ENCODE peak calls at places on chromosomes 12 and 14, in eight cellular contexts. One of them, this sample, is unnamed.
A peak's percentile ranks its signal among the peaks of the same experiment; 100 is the strongest.

GRCh38 chr14:90439874-90440442 is 43.1 kb downstream of the CALM1 start:
- DNase-seq in AG04450: no peak
- DNase-seq in HEK293T: no peak
- DNase-seq in lower leg skin: no peak
- DNase-seq in Ammon's horn: no peak
- DNase-seq in MCF 10A: no peak
- DNase-seq in fibroblast of pulmonary artery: no peak
- DNase-seq in psoas muscle: no peak
- DNase-seq in this sample: no peak

GRCh38 chr14:55028066-55028465 is 1.0 kb downstream of the SOCS4 start:
- DNase-seq in AG04450: no peak
- DNase-seq in HEK293T: no peak
- DNase-seq in lower leg skin: no peak
- DNase-seq in Ammon's horn: no peak
- DNase-seq in MCF 10A: no peak
- DNase-seq in fibroblast of pulmonary artery: peak; percentile 14
- DNase-seq in psoas muscle: no peak
- DNase-seq in this sample: no peak

GRCh38 chr14:99720941-99721791 is 37.1 kb downstream of the CYP46A1 start:
- DNase-seq in AG04450: no peak
- DNase-seq in HEK293T: no peak
- DNase-seq in lower leg skin: peak; percentile 73
- DNase-seq in Ammon's horn: no peak
- DNase-seq in MCF 10A: no peak
- DNase-seq in fibroblast of pulmonary artery: no peak
- DNase-seq in psoas muscle: no peak
- DNase-seq in this sample: no peak

GRCh38 chr14:61128382-61129167 is 147.5 kb downstream of the SLC38A6 start:
- DNase-seq in AG04450: no peak
- DNase-seq in HEK293T: no peak
- DNase-seq in lower leg skin: no peak
- DNase-seq in Ammon's horn: no peak
- DNase-seq in MCF 10A: no peak
- DNase-seq in fibroblast of pulmonary artery: no peak
- DNase-seq in psoas muscle: no peak
- DNase-seq in this sample: no peak

GRCh38 chr12:50517456-50518048 is 12.8 kb downstream of the DIP2B start:
- DNase-seq in AG04450: peak; percentile 57
- DNase-seq in HEK293T: no peak
- DNase-seq in lower leg skin: no peak
- DNase-seq in Ammon's horn: peak; percentile 45
- DNase-seq in MCF 10A: no peak
- DNase-seq in fibroblast of pulmonary artery: peak; percentile 47
- DNase-seq in psoas muscle: no peak
- DNase-seq in this sample: no peak

GRCh38 chr14:37591941-37592287 is 3.1 kb downstream of the FOXA1 start:
- DNase-seq in AG04450: no peak
- DNase-seq in HEK293T: no peak
- DNase-seq in lower leg skin: no peak
- DNase-seq in Ammon's horn: no peak
- DNase-seq in MCF 10A: no peak
- DNase-seq in fibroblast of pulmonary artery: no peak
- DNase-seq in psoas muscle: no peak
- DNase-seq in this sample: no peak

GRCh38 chr12:7001921-7002591 is 16.2 kb downstream of the LPCAT3 start:
- DNase-seq in AG04450: no peak
- DNase-seq in HEK293T: no peak
- DNase-seq in lower leg skin: no peak
- DNase-seq in Ammon's horn: no peak
- DNase-seq in MCF 10A: no peak
- DNase-seq in fibroblast of pulmonary artery: no peak
- DNase-seq in psoas muscle: no peak
- DNase-seq in this sample: no peak

GRCh38 chr12:79454338-79454777 is 236.4 kb downstream of the PAWR start:
- DNase-seq in AG04450: peak; percentile 23
- DNase-seq in HEK293T: no peak
- DNase-seq in lower leg skin: no peak
- DNase-seq in Ammon's horn: no peak
- DNase-seq in MCF 10A: peak; percentile 46
- DNase-seq in fibroblast of pulmonary artery: peak; percentile 50
- DNase-seq in psoas muscle: no peak
- DNase-seq in this sample: no peak

GRCh38 chr12:3101309-3102022 is 24.3 kb downstream of the TSPAN9 start:
- DNase-seq in AG04450: no peak
- DNase-seq in HEK293T: no peak
- DNase-seq in lower leg skin: no peak
- DNase-seq in Ammon's horn: no peak
- DNase-seq in MCF 10A: peak; percentile 79
- DNase-seq in fibroblast of pulmonary artery: no peak
- DNase-seq in psoas muscle: no peak
- DNase-seq in this sample: no peak

GRCh38 chr12:19712041-19712440 is 272.7 kb downstream of the AEBP2 start:
- DNase-seq in AG04450: peak; percentile 60
- DNase-seq in HEK293T: no peak
- DNase-seq in lower leg skin: no peak
- DNase-seq in Ammon's horn: no peak
- DNase-seq in MCF 10A: peak; percentile 91
- DNase-seq in fibroblast of pulmonary artery: peak; percentile 91
- DNase-seq in psoas muscle: no peak
- DNase-seq in this sample: no peak